ENCODE peak calls at places on chromosomes 13 and 19, in six cellular contexts. One of them, this sample, is unnamed.

GRCh38 chr19:41877916-41878905 is 1.1 kb downstream of the CD79A start:
- DNase-seq in H54: no peak
- DNase-seq in amniotic stem cell: no peak
- DNase-seq in RWPE1: no peak
- DNase-seq in neural crest cell: no peak
- DNase-seq in naive B cell: no peak
- DNase-seq in this sample: no peak

GRCh38 chr19:34135401-34135800 is 36.9 kb upstream of the LSM14A start:
- DNase-seq in amniotic stem cell: no peak
- DNase-seq in H54: no peak
- DNase-seq in RWPE1: no peak
- DNase-seq in neural crest cell: no peak
- DNase-seq in naive B cell: no peak
- DNase-seq in this sample: no peak

GRCh38 chr13:45542391-45542790 is 73.1 kb downstream of the ERICH6B start:
- DNase-seq in RWPE1: no peak
- DNase-seq in amniotic stem cell: no peak
- DNase-seq in naive B cell: no peak
- DNase-seq in H54: no peak
- DNase-seq in neural crest cell: no peak
- DNase-seq in this sample: no peak

GRCh38 chr13:32426191-32426980 is 1.5 kb downstream of the N4BP2L1 start:
- DNase-seq in RWPE1: no peak
- DNase-seq in neural crest cell: no peak
- DNase-seq in H54: no peak
- DNase-seq in naive B cell: peak; percentile 71
- DNase-seq in amniotic stem cell: no peak
- DNase-seq in this sample: no peak

GRCh38 chr19:11378319-11379189 is 4.1 kb downstream of the SWSAP1 start:
- DNase-seq in neural crest cell: peak; percentile 74
- DNase-seq in naive B cell: no peak
- DNase-seq in RWPE1: peak; percentile 89
- DNase-seq in amniotic stem cell: peak; percentile 49
- DNase-seq in H54: peak; percentile 89
- DNase-seq in this sample: no peak

GRCh38 chr13:96089749-96090239 is at the start of gene HS6ST3:
- DNase-seq in H54: no peak
- DNase-seq in amniotic stem cell: no peak
- DNase-seq in neural crest cell: peak; percentile 20
- DNase-seq in RWPE1: peak; percentile 17
- DNase-seq in naive B cell: no peak
- DNase-seq in this sample: no peak

GRCh38 chr19:3603121-3603841 is 3.4 kb downstream of the TBXA2R start:
- DNase-seq in RWPE1: no peak
- DNase-seq in neural crest cell: no peak
- DNase-seq in naive B cell: no peak
- DNase-seq in H54: no peak
- DNase-seq in amniotic stem cell: no peak
- DNase-seq in this sample: no peak

GRCh38 chr19:30150626-30151025 is 208.6 kb downstream of the URI1 start:
- DNase-seq in amniotic stem cell: no peak
- DNase-seq in naive B cell: no peak
- DNase-seq in neural crest cell: no peak
- DNase-seq in H54: no peak
- DNase-seq in RWPE1: no peak
- DNase-seq in this sample: no peak

GRCh38 chr13:32427852-32428580 is at the start of gene N4BP2L1:
- DNase-seq in RWPE1: no peak
- DNase-seq in neural crest cell: no peak
- DNase-seq in H54: peak; percentile 50
- DNase-seq in amniotic stem cell: no peak
- DNase-seq in naive B cell: peak; percentile 89
- DNase-seq in this sample: peak; percentile 88

GRCh38 chr13:83780201-83780600 is 102.1 kb downstream of the SLITRK1 start:
- DNase-seq in RWPE1: no peak
- DNase-seq in neural crest cell: no peak
- DNase-seq in H54: no peak
- DNase-seq in naive B cell: no peak
- DNase-seq in amniotic stem cell: no peak
- DNase-seq in this sample: no peak

GRCh38 chr19:45881909-45882528 is 3.9 kb downstream of the IRF2BP1 start:
- DNase-seq in neural crest cell: no peak
- DNase-seq in amniotic stem cell: no peak
- DNase-seq in H54: no peak
- DNase-seq in naive B cell: no peak
- DNase-seq in RWPE1: no peak
- DNase-seq in this sample: no peak

GRCh38 chr13:101258071-101258470 is 158.2 kb downstream of the NALCN start:
- DNase-seq in amniotic stem cell: peak; percentile 66
- DNase-seq in H54: peak; percentile 87
- DNase-seq in naive B cell: no peak
- DNase-seq in RWPE1: peak; percentile 44
- DNase-seq in neural crest cell: no peak
- DNase-seq in this sample: no peak

GRCh38 chr13:41909524-41909923 is 51.4 kb downstream of the VWA8 start:
- DNase-seq in H54: no peak
- DNase-seq in neural crest cell: no peak
- DNase-seq in naive B cell: no peak
- DNase-seq in RWPE1: peak; percentile 32
- DNase-seq in amniotic stem cell: no peak
- DNase-seq in this sample: no peak

GRCh38 chr19:51644636-51645271 is 1.9 kb downstream of the SIGLEC14 start:
- DNase-seq in neural crest cell: no peak
- DNase-seq in H54: no peak
- DNase-seq in naive B cell: peak; percentile 56
- DNase-seq in amniotic stem cell: no peak
- DNase-seq in RWPE1: no peak
- DNase-seq in this sample: no peak

GRCh38 chr19:42113641-42114348 is 18.5 kb downstream of the POU2F2 start:
- DNase-seq in RWPE1: peak; percentile 93
- DNase-seq in neural crest cell: no peak
- DNase-seq in H54: peak; percentile 99
- DNase-seq in naive B cell: peak; percentile 67
- DNase-seq in amniotic stem cell: peak; percentile 93
- DNase-seq in this sample: no peak

GRCh38 chr13:58151452-58151851 is 519.9 kb downstream of the PCDH17 start:
- DNase-seq in RWPE1: no peak
- DNase-seq in neural crest cell: no peak
- DNase-seq in naive B cell: no peak
- DNase-seq in amniotic stem cell: no peak
- DNase-seq in H54: no peak
- DNase-seq in this sample: no peak

GRCh38 chr19:46513461-46514236 is 18.0 kb upstream of the PNMA8B start:
- DNase-seq in naive B cell: peak; percentile 67
- DNase-seq in neural crest cell: peak; percentile 96
- DNase-seq in amniotic stem cell: peak; percentile 40
- DNase-seq in H54: peak; percentile 69
- DNase-seq in RWPE1: peak; percentile 63
- DNase-seq in this sample: peak; percentile 89

GRCh38 chr19:3145909-3146676 is 10.3 kb downstream of the GNA15 start:
- DNase-seq in amniotic stem cell: no peak
- DNase-seq in naive B cell: no peak
- DNase-seq in H54: no peak
- DNase-seq in neural crest cell: no peak
- DNase-seq in RWPE1: no peak
- DNase-seq in this sample: no peak

GRCh38 chr19:55300821-55301458 is 17.1 kb downstream of the BRSK1 start:
- DNase-seq in neural crest cell: no peak
- DNase-seq in RWPE1: no peak
- DNase-seq in amniotic stem cell: no peak
- DNase-seq in naive B cell: no peak
- DNase-seq in H54: no peak
- DNase-seq in this sample: no peak

GRCh38 chr19:16013181-16013850 is 63.0 kb upstream of the TPM4 start:
- DNase-seq in neural crest cell: no peak
- DNase-seq in naive B cell: no peak
- DNase-seq in amniotic stem cell: no peak
- DNase-seq in RWPE1: no peak
- DNase-seq in H54: no peak
- DNase-seq in this sample: peak; percentile 60

GRCh38 chr13:30792257-30793000 is 57.1 kb downstream of the ALOX5AP start:
- DNase-seq in RWPE1: peak; percentile 91
- DNase-seq in neural crest cell: no peak
- DNase-seq in naive B cell: no peak
- DNase-seq in amniotic stem cell: peak; percentile 65
- DNase-seq in H54: peak; percentile 70
- DNase-seq in this sample: no peak

GRCh38 chr13:22143671-22144070 is 472.8 kb downstream of the FGF9 start:
- DNase-seq in RWPE1: no peak
- DNase-seq in neural crest cell: no peak
- DNase-seq in H54: no peak
- DNase-seq in naive B cell: no peak
- DNase-seq in amniotic stem cell: no peak
- DNase-seq in this sample: no peak

GRCh38 chr19:48400018-48400742 is 6.7 kb downstream of the GRIN2D start:
- DNase-seq in H54: peak; percentile 90
- DNase-seq in naive B cell: no peak
- DNase-seq in amniotic stem cell: no peak
- DNase-seq in RWPE1: no peak
- DNase-seq in neural crest cell: peak; percentile 51
- DNase-seq in this sample: no peak

GRCh38 chr19:16425993-16426392 is 45.8 kb downstream of the EPS15L1 start:
- DNase-seq in RWPE1: no peak
- DNase-seq in naive B cell: no peak
- DNase-seq in H54: no peak
- DNase-seq in neural crest cell: no peak
- DNase-seq in amniotic stem cell: no peak
- DNase-seq in this sample: no peak

GRCh38 chr13:53137777-53138176 is 109.2 kb downstream of the OLFM4 start:
- DNase-seq in naive B cell: no peak
- DNase-seq in amniotic stem cell: no peak
- DNase-seq in neural crest cell: no peak
- DNase-seq in H54: no peak
- DNase-seq in RWPE1: peak; percentile 9
- DNase-seq in this sample: no peak

GRCh38 chr13:75395056-75395455 is 86.9 kb downstream of the TBC1D4 start:
- DNase-seq in amniotic stem cell: no peak
- DNase-seq in naive B cell: no peak
- DNase-seq in H54: no peak
- DNase-seq in neural crest cell: no peak
- DNase-seq in RWPE1: no peak
- DNase-seq in this sample: no peak

GRCh38 chr13:113442354-113442984 is 10.8 kb downstream of the ADPRHL1 start:
- DNase-seq in H54: no peak
- DNase-seq in amniotic stem cell: no peak
- DNase-seq in naive B cell: no peak
- DNase-seq in RWPE1: no peak
- DNase-seq in neural crest cell: no peak
- DNase-seq in this sample: no peak

GRCh38 chr19:16899566-16900075 is 10.8 kb downstream of the F2RL3 start:
- DNase-seq in amniotic stem cell: no peak
- DNase-seq in H54: peak; percentile 90
- DNase-seq in neural crest cell: peak; percentile 29
- DNase-seq in RWPE1: no peak
- DNase-seq in naive B cell: no peak
- DNase-seq in this sample: no peak

GRCh38 chr19:43439183-43440063 is 24.7 kb downstream of the TEX101 start:
- DNase-seq in amniotic stem cell: no peak
- DNase-seq in naive B cell: peak; percentile 59
- DNase-seq in H54: peak; percentile 53
- DNase-seq in neural crest cell: no peak
- DNase-seq in RWPE1: peak; percentile 61
- DNase-seq in this sample: no peak

GRCh38 chr13:103466761-103467160 is 400.5 kb upstream of the SLC10A2 start:
- DNase-seq in RWPE1: no peak
- DNase-seq in H54: no peak
- DNase-seq in naive B cell: no peak
- DNase-seq in neural crest cell: no peak
- DNase-seq in amniotic stem cell: no peak
- DNase-seq in this sample: no peak

GRCh38 chr19:9943744-9944143 is 7.4 kb upstream of the OLFM2 start:
- DNase-seq in RWPE1: no peak
- DNase-seq in naive B cell: no peak
- DNase-seq in neural crest cell: no peak
- DNase-seq in H54: no peak
- DNase-seq in amniotic stem cell: no peak
- DNase-seq in this sample: no peak

GRCh38 chr13:98468352-98468751 is 108.6 kb downstream of the STK24 start:
- DNase-seq in naive B cell: no peak
- DNase-seq in neural crest cell: no peak
- DNase-seq in RWPE1: no peak
- DNase-seq in amniotic stem cell: no peak
- DNase-seq in H54: no peak
- DNase-seq in this sample: no peak

GRCh38 chr13:23928985-23929384 is 31.7 kb upstream of the C1QTNF9B start:
- DNase-seq in neural crest cell: no peak
- DNase-seq in amniotic stem cell: peak; percentile 21
- DNase-seq in RWPE1: peak; percentile 88
- DNase-seq in naive B cell: no peak
- DNase-seq in H54: peak; percentile 33
- DNase-seq in this sample: no peak

GRCh38 chr13:103291226-103291625 is 225.0 kb upstream of the SLC10A2 start:
- DNase-seq in amniotic stem cell: no peak
- DNase-seq in neural crest cell: no peak
- DNase-seq in H54: no peak
- DNase-seq in RWPE1: no peak
- DNase-seq in naive B cell: no peak
- DNase-seq in this sample: no peak

GRCh38 chr19:52739576-52739975 is 4.7 kb upstream of the ZNF611 start:
- DNase-seq in RWPE1: no peak
- DNase-seq in naive B cell: no peak
- DNase-seq in neural crest cell: no peak
- DNase-seq in amniotic stem cell: no peak
- DNase-seq in H54: no peak
- DNase-seq in this sample: no peak

GRCh38 chr19:30060872-30061556 is 119.0 kb downstream of the URI1 start:
- DNase-seq in neural crest cell: no peak
- DNase-seq in amniotic stem cell: no peak
- DNase-seq in RWPE1: no peak
- DNase-seq in naive B cell: no peak
- DNase-seq in H54: no peak
- DNase-seq in this sample: no peak

GRCh38 chr13:41610426-41610825 is 153.1 kb downstream of the RGCC start:
- DNase-seq in naive B cell: no peak
- DNase-seq in amniotic stem cell: no peak
- DNase-seq in RWPE1: peak; percentile 88
- DNase-seq in H54: no peak
- DNase-seq in neural crest cell: no peak
- DNase-seq in this sample: no peak

GRCh38 chr19:10228393-10228792 is 2.7 kb downstream of the S1PR2 start:
- DNase-seq in neural crest cell: no peak
- DNase-seq in naive B cell: no peak
- DNase-seq in RWPE1: no peak
- DNase-seq in amniotic stem cell: no peak
- DNase-seq in H54: no peak
- DNase-seq in this sample: no peak

GRCh38 chr13:100274942-100275506 is 186.1 kb downstream of the PCCA start:
- DNase-seq in H54: no peak
- DNase-seq in amniotic stem cell: no peak
- DNase-seq in RWPE1: peak; percentile 24
- DNase-seq in neural crest cell: no peak
- DNase-seq in naive B cell: no peak
- DNase-seq in this sample: no peak